ENCODE peak calls at places on chromosomes 16 and 17, in five cellular contexts. Y, D, M, J and P are unnamed samples.

GRCh38 chr16:85750021-85750826 is 672 bp downstream of the C16orf74 start:
- DNase-seq in M (no peak), Y (peak), J (peak), D (peak), P (no peak)

GRCh38 chr17:74202879-74203432 is 522 bp upstream of the RPL38 start:
- DNase-seq in Y (no peak), J (no peak), D (no peak), M (no peak), P (no peak)

GRCh38 chr16:88725609-88726407 is 19.5 kb downstream of the CTU2 start:
- DNase-seq in M (no peak), Y (no peak), J (no peak), D (no peak), P (no peak)

GRCh38 chr16:19662351-19662750 is 55.7 kb downstream of the KNOP1 start:
- DNase-seq in Y (no peak), J (no peak), M (no peak), D (no peak), P (no peak)

GRCh38 chr17:40063034-40063765 is 435 bp downstream of the THRA start:
- DNase-seq in Y (peak), D (peak), J (peak), M (no peak), P (no peak)

GRCh38 chr17:4324463-4324862 is 42.0 kb downstream of the UBE2G1 start:
- DNase-seq in M (no peak), J (no peak), D (no peak), Y (no peak), P (no peak)

GRCh38 chr16:3861808-3862451 is 18.6 kb downstream of the CREBBP start:
- DNase-seq in Y (no peak), D (no peak), M (no peak), J (peak), P (peak)

GRCh38 chr17:59783221-59784016 is 76.0 kb downstream of the VMP1 start:
- DNase-seq in M (no peak), Y (peak), D (peak), J (no peak), P (peak)

GRCh38 chr17:8698142-8699050 is 46.2 kb downstream of the CCDC42 start:
- DNase-seq in J (no peak), M (peak), D (peak), Y (peak), P (peak)

GRCh38 chr17:35449371-35449931 is 885 bp upstream of the SLFN13 start:
- DNase-seq in M (no peak), Y (no peak), J (peak), D (peak), P (peak)

GRCh38 chr17:3964203-3965122 is at the start of gene ATP2A3:
- DNase-seq in Y (no peak), M (no peak), D (peak), J (peak), P (no peak)

GRCh38 chr16:66446737-66447136 is 19.6 kb downstream of the BEAN1 start:
- DNase-seq in D (no peak), Y (no peak), J (no peak), M (no peak), P (no peak)

GRCh38 chr16:3756113-3756512 is 38.8 kb upstream of the TRAP1 start:
- DNase-seq in Y (no peak), J (no peak), M (no peak), D (no peak), P (no peak)

GRCh38 chr16:53504161-53504663 is 1.2 kb upstream of the AKTIP start:
- DNase-seq in Y (peak), D (peak), J (peak), M (peak), P (peak)

GRCh38 chr17:29368926-29369325 is 21.2 kb upstream of the TAOK1 start:
- DNase-seq in J (peak), D (no peak), M (no peak), Y (no peak), P (peak)

GRCh38 chr17:17685775-17686291 is 4.6 kb downstream of the RAI1 start:
- DNase-seq in M (no peak), J (no peak), Y (peak), D (peak), P (peak)

GRCh38 chr16:57277586-57277985 is 6.9 kb downstream of the PLLP start:
- DNase-seq in M (no peak), J (no peak), Y (peak), D (peak), P (peak)

GRCh38 chr17:32910769-32911168 is 17.2 kb upstream of the TMEM98 start:
- DNase-seq in M (no peak), Y (no peak), D (no peak), J (no peak), P (no peak)

GRCh38 chr16:72876221-72876620 is 171.7 kb downstream of the ZFHX3 start:
- DNase-seq in M (no peak), D (peak), Y (peak), J (no peak), P (peak)

GRCh38 chr17:7742729-7743128 is 25.2 kb downstream of the DNAH2 start:
- DNase-seq in Y (no peak), M (no peak), J (no peak), D (no peak), P (no peak)

GRCh38 chr17:52648995-52649394 is 490.5 kb upstream of the CA10 start:
- DNase-seq in J (no peak), M (no peak), D (no peak), Y (no peak), P (no peak)

GRCh38 chr16:66948034-66948821 is 12.8 kb upstream of the CES3 start:
- DNase-seq in J (no peak), D (no peak), Y (no peak), M (no peak), P (no peak)

GRCh38 chr16:66588981-66589713 is 9.9 kb downstream of the CMTM2 start:
- DNase-seq in M (no peak), J (peak), D (peak), Y (no peak), P (no peak)

GRCh38 chr17:20009302-20010098 is at the start of gene SPECC1:
- DNase-seq in J (peak), M (peak), D (peak), Y (peak), P (peak)

GRCh38 chr17:18219016-18219415 is 6.4 kb upstream of the LLGL1 start:
- DNase-seq in M (no peak), D (peak), Y (peak), J (no peak), P (peak)

GRCh38 chr17:40563371-40564052 is 1.8 kb downstream of the CCR7 start:
- DNase-seq in D (no peak), Y (no peak), J (no peak), M (no peak), P (no peak)

DNA sequence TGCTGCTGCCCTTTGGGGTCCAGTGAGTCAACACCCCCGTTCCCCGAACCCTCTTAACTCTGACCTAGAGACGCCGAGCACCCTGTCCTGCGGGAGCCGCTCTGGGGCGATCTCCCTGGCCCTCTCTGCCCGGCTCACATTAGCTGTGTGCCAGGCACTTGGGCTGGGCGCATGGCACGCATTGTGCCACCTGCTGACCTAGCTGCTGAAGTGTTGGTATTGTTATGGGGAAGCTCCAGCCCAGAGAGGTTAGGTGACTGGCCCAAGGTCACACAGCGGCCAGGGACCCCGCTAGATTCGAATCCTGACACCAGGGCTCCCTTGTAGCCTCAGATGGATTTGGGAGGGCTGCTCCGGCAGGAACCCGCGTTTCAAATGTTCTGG is 1.1 kb downstream of the HSD17B1 start:
- DNase-seq in D (no peak), Y (no peak), J (no peak), M (no peak), P (no peak)
- TF ChIP-seq CTCF in D (no peak), Y (peak), J (no peak), M (no peak), P (no peak)

DNA sequence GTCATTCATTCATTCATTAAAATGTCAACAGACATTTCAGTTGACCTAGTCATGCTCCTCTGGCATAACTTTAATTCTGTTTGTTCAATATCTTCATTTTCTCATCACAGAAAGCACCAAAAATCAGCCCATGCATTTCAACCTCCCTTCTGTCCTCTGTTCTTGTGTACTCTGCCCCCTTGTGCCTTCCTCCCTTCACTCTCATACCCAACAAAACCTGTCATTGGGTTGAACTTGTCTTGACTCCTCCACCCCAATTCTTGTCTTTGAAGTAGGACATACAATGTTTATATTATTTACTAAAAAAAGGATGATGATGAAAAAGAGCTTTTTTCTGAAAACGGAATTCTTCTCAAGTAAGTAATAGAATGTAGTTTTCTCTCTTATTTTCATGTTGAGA is 43.8 kb downstream of the COX10 start:
- DNase-seq in M (no peak), Y (no peak), D (no peak), J (no peak), P (no peak)
- TF ChIP-seq CTCF in M (no peak), Y (no peak), D (no peak), J (peak), P (no peak)

DNA sequence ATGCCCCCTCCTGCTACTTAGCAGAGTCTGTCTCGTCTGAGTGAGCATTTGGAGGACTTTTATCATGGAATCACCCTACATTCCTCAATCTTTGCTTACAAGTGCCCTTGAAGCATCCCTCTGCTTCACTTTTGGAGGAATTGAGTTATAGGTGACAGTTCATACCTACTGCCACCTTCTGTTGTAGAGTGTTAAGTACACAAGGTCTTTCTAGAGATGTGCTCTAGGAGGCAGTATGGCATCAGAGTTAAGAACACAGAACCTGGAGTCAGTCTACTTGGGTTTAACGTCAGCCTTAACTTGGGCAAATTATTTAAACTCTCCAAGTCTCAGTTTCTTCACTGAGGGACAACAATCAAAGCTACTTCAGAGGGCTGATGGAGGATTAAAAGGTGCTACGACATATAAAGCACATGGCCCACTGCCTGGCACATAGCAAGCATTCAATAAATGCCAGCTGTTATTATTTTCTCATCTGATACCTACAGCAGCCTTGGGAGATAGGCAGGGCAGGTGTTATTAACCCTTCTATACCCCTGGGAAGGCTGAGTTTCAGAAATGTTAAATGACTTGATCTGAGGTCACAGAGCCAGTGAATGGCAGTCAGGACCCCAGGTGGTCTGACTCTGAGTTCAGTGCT is 62.2 kb downstream of the UTP18 start:
- DNase-seq in M (no peak), D (peak), Y (peak), J (peak), P (no peak)
- TF ChIP-seq CTCF in M (no peak), D (peak), Y (peak), J (peak), P (peak)

DNA sequence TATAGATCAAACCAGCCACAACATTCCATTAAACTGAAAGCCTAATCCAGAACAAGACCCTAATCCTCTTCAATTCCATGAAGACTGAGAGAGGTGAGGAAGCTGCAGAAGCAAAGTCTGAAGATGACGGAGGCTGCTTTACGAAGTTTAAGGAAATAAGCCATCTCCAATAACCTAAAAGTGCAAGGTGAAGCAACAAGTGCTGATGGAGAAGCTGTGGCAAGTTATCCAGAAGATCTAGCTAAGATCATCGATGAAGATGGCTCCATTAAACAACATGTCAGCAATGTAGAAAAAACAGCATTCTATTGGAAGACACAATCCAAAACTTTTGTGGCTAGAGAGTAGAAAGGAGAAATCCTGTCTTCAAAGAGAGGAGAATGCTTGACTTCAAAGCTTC is 69.6 kb downstream of the KANSL1 start:
- DNase-seq in J (no peak), D (no peak), Y (no peak), M (no peak), P (no peak)
- TF ChIP-seq CTCF in J (no peak), D (no peak), Y (no peak), M (no peak), P (no peak)

DNA sequence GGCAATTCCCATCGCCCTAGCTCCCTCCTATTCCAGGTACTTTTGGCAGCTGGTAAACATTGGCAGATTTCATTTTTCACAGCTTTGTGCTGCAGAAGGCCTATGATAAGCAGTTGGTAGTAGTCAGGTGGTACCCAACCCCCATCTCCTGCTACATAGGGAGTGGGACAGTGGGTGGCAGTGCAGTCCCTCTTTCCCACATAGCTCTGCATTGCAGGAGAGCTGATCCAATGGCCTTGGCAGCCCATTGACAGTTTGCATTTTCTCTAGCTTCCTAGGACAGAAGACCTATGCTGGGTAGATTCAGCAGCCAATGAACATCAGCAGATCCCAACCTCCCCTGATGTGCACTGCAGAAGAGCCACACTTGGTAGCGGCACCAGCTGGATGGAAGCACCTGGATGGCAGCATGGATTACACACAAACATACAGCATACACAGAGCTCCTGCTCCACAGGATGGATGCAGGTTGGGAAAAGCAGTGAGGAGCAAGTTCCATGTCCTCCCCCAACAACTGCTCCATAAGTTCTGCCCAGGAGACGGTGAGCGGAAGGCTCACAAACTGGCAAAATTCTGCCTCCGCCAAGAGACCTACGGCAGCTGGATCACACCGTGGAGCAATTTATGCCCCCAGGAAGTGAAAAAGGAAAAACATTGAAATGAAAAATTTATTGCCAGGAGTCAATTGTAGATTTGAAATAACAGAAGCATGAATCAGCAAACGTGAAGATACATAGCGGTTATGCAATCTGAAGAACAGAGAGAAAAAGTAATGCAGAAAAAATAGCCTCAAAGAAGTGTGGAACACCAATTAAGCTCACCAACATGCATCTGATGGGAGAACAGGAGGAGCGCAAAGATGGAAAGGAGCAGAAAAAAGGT is 95.7 kb downstream of the CACNG1 start:
- DNase-seq in Y (peak), M (no peak), D (peak), J (peak), P (peak)
- TF ChIP-seq CTCF in Y (no peak), M (no peak), D (no peak), J (peak), P (no peak)

DNA sequence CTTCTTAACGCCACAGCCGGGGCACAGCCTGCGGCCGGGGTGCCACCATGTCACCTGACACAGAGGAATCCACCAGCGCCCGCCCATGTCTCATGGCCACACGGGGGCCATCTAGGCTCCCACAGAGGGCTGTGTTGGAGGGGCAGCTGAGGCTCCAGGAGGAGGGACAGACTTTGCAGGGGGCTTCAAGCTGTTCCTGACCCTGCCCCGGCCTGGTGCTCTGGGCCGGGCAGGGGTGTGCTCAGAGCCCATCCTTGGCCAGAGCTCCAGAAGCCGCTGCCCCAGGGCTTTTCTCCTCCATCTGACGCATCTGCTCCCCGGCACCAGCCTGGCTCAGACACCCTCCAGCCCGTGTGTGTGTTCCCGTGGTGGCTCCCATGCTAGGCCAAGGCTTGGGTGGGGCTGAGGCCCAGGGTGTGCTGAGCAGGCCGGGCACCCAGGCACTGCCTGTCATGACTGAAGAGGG is 7.8 kb upstream of the SLC38A10 start:
- DNase-seq in M (no peak), Y (no peak), D (no peak), J (peak), P (no peak)
- TF ChIP-seq CTCF in M (no peak), Y (no peak), D (no peak), J (peak), P (no peak)

DNA sequence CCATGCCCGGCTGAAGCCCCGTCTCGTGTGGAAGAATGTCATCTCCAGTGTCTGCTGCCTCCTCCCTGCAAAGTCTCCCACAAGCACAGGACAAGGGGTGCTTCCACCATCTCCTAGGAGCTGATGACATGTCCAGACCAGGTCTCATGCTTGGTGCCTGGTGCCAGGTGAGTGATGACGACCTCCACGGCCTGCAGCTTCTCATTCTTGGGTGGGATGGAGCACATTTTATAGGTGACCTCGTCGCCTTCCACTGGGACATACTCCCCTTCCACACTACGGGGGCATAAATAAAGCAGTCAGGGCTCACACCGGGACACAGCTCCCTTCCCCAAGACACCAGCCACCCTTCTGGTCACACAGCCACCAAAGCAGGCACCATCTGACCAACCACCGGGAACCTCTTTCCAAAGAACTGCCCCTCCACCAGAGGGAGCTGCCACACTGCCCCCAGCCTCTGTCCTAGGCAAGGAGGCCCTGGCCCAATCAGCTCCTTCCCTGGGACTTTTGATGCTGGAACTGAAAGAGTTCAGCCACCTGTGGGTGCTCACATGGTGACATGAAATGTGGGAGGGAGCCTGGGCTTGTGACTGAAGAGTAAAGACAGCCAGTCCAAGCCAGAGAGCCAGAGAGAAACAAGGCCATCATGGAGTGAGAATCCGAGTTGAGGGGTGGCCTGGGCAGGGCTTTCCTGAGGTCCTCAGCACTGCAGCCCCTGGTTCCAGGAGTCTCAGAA is 13.6 kb downstream of the CARHSP1 start:
- DNase-seq in M (no peak), D (no peak), J (no peak), Y (no peak), P (no peak)
- TF ChIP-seq CTCF in M (no peak), D (peak), J (no peak), Y (no peak), P (peak)

GRCh38 chr17:50213026-50214015 is 11.9 kb upstream of the COL1A1 start:
- DNase-seq in Y (no peak), J (peak), M (no peak), D (no peak), P (no peak)
- TF ChIP-seq CTCF in Y (no peak), J (peak), M (no peak), D (no peak), P (no peak)

GRCh38 chr17:6422654-6423241 is 12.2 kb downstream of the AIPL1 start:
- DNase-seq in J (no peak), Y (no peak), D (no peak), M (no peak), P (no peak)
- TF ChIP-seq CTCF in J (peak), Y (no peak), D (no peak), M (no peak), P (no peak)

GRCh38 chr16:87707097-87707496 is 58.7 kb downstream of the KLHDC4 start:
- DNase-seq in M (no peak), Y (no peak), D (no peak), J (peak), P (no peak)
- TF ChIP-seq CTCF in M (no peak), Y (no peak), D (no peak), J (peak), P (no peak)